ENCODE peak calls at places on chromosomes 1 and 21, in four cellular contexts. D, Z, X and A are unnamed samples. For H4K20me1, the result is how much of the 10 kb centered on the place peaks cover.

GRCh38 chr1:60904079-60904852 is 178.1 kb upstream of the NFIA start:
- DNase-seq in D (no peak), Z (no peak), X (no peak), A (no peak)

GRCh38 chr1:233032916-233033315 is 82.5 kb downstream of the NTPCR start:
- DNase-seq in D (no peak), Z (no peak), X (no peak), A (no peak)

GRCh38 chr1:24379733-24380315 is 33.8 kb downstream of the STPG1 start:
- DNase-seq in D (no peak), Z (no peak), X (no peak), A (no peak)

GRCh38 chr1:6960291-6960758 is 175.1 kb downstream of the CAMTA1 start:
- DNase-seq in D (no peak), Z (no peak), X (no peak), A (no peak)

GRCh38 chr1:2277741-2278488 is 49.8 kb downstream of the SKI start:
- DNase-seq in D (no peak), Z (no peak), X (no peak), A (no peak)

GRCh38 chr1:80083892-80084291 is 1077.4 kb upstream of the ADGRL4 start:
- DNase-seq in D (peak), Z (no peak), X (no peak), A (no peak)

GRCh38 chr1:88098881-88099280 is 585.2 kb upstream of the PKN2 start:
- DNase-seq in D (no peak), Z (no peak), X (no peak), A (no peak)

GRCh38 chr1:91575909-91576519 is 75.4 kb downstream of the CDC7 start:
- DNase-seq in D (no peak), Z (no peak), X (no peak), A (no peak)

GRCh38 chr21:38787461-38788274 is 18.1 kb upstream of the ETS2 start:
- DNase-seq in D (peak), Z (no peak), X (peak), A (peak)

GRCh38 chr1:216184281-216184680 is 239.0 kb downstream of the USH2A start:
- DNase-seq in D (no peak), Z (no peak), X (no peak), A (no peak)

GRCh38 chr1:41393993-41394392 is 32.8 kb downstream of the FOXO6 start:
- DNase-seq in D (no peak), Z (no peak), X (no peak), A (no peak)

GRCh38 chr1:206744683-206745082 is 25.9 kb upstream of the IL19 start:
- DNase-seq in D (no peak), Z (no peak), X (no peak), A (no peak)

GRCh38 chr1:84940481-84940880 is 47.5 kb upstream of the LPAR3 start:
- DNase-seq in D (no peak), Z (no peak), X (no peak), A (no peak)

GRCh38 chr1:13976485-13976884 is 276.5 kb downstream of the PRDM2 start:
- DNase-seq in D (no peak), Z (no peak), X (no peak), A (no peak)

GRCh38 chr21:45164124-45164511 is 89.7 kb downstream of the ADARB1 start:
- DNase-seq in D (no peak), Z (no peak), X (no peak), A (no peak)

GRCh38 chr21:42578761-42579415 is 65.2 kb downstream of the SLC37A1 start:
- DNase-seq in D (no peak), Z (no peak), X (no peak), A (no peak)

DNA sequence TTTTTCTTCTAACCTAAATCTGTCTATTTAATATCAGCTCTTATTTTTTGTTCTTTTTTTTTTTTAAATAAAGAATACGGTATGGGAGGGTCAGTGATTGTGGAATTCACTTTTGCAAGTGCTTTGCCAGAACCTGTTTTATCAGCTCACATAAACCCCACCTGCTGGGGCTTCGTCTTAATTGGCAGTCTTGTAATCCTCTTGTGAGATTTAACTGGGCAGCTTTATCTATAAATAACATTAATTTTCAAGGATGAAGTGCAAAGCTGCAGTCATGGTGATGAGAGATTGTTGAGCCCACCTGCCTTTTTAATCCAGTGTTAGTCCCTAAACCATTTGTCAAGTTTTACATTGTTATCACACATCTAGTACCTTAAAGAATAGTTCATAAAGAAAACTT is 18.2 kb upstream of the PDC start:
- DNase-seq in D (no peak), Z (no peak), X (no peak), A (no peak)
- TF ChIP-seq JUNB in D (no peak), Z (no peak), X (no peak), A (no peak)

GRCh38 chr1:23166854-23167253 is 1.8 kb downstream of the LUZP1 start:
- DNase-seq in D (no peak), Z (no peak), X (no peak), A (no peak)
- H4K20me1 ChIP-seq in D (under half), Z (under half), X (under half), A (under half)

DNA sequence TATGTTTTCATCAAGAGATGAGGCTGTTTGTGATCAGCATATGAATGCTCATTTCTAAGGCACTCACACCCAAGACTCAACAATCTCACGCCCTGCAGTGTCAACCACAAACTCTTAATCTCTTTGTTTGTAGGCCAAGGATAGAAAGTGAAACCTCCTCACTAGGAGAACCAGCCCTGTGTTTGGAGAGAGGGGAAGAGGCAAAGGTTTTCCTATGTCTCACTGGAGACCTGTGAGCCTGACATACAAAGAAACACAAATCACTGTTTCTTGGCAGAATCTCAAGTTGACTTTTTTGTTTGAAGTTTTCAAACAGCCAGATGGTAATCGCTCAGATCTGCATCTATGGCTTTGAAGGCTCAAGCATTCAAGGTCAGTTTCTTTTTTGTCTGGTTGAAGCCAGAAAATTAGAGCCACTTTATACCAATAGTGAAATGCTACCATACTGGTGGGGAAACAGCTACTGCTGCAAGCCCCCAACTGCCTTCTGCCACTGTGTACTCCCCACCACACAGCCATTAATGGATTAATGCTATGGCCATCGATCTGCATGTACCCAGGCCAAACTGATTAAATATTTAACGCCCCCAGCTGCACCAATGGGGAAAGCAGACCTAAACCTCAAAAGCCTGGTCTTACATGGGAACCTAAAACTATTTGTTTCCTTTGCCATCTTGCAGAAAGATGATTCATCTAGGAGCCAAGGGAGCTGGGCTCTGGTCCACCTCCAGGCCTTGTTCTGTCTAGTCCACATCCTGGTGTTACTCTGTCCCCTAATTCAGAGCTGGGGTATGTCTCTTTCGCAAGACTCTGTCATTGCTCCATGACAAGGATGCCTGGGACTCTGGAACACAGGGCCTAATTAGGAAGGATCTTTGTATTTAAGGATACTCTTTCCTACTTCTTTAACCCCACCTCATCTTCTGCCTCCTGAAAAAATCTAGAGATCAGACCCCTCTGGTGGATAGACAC is 16.3 kb downstream of the PDZK1 start:
- DNase-seq in D (peak), Z (peak), X (no peak), A (no peak)
- TF ChIP-seq JUNB in D (no peak), Z (no peak), X (no peak), A (no peak)

GRCh38 chr21:29320021-29320420 is 21.3 kb downstream of the BACH1 start:
- DNase-seq in D (no peak), Z (no peak), X (no peak), A (no peak)
- H4K20me1 ChIP-seq in D (under half), Z (under half), X (under half), A (under half)

GRCh38 chr1:115838805-115839705 is 1.9 kb downstream of the NHLH2 start:
- DNase-seq in D (no peak), Z (no peak), X (no peak), A (peak)
- TF ChIP-seq JUNB in D (no peak), Z (no peak), X (no peak), A (no peak)

GRCh38 chr1:43545321-43545685 is 14.6 kb downstream of the PTPRF start:
- DNase-seq in D (no peak), Z (no peak), X (no peak), A (no peak)
- H4K20me1 ChIP-seq in D (under half), Z (under half), X (under half), A (under half)

GRCh38 chr1:70072239-70072751 is 133.1 kb downstream of the LRRC40 start:
- DNase-seq in D (no peak), Z (no peak), X (no peak), A (no peak)
- TF ChIP-seq JUNB in D (no peak), Z (no peak), X (no peak), A (no peak)

GRCh38 chr1:12754738-12755137 is 8.7 kb downstream of the CFAP107 start:
- DNase-seq in D (no peak), Z (no peak), X (no peak), A (no peak)
- H4K20me1 ChIP-seq in D (under half), Z (under half), X (under half), A (under half)

DNA sequence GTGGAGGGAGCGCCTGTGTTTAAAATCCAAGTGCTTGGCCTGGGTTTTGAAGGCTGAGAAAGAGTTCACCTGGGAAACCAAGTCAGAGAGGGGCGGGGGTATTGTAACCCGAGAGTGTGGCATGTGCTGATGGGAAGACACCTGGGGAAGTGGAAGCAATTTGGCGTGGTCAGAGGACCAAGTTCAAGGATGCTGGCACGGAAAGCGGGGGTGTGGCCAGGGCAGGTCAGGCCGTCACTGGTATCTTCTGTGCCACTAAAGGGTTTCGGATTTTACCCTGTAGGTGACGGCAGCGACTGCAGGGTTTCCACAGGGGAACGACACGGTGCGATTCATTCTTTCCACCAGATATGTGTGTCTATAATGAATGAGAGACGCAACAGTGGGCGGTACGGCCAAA is 31.2 kb downstream of the CA6 start:
- DNase-seq in D (no peak), Z (no peak), X (no peak), A (no peak)
- TF ChIP-seq JUNB in D (no peak), Z (no peak), X (no peak), A (no peak)